ENCODE peak calls at places on chromosomes 2 and 18, in ten cellular contexts. Z is transverse colon; P is esophagus squamous epithelium; F is hypothalamus; C is WERI-Rb-1; L is head of caudate nucleus; X is choroid plexus epithelial cell; V is stimulated activated CD4-positive, alpha-beta T cell treated with anti-CD3 and anti-CD28 coated beads, Interleukin-4, amount 100 ng/mL, for 24 hours; S is CD4-positive, alpha-beta T cell; G is T-helper 1 cell. D is an unnamed sample.

GRCh38 chr18:54261894-54262293 is 7.4 kb upstream of the POLI start:
- DNase-seq in L (no peak), S (no peak), X (no peak), Z (peak), C (no peak), V (peak), F (no peak), G (no peak), P (no peak), D (no peak)

GRCh38 chr2:230226090-230226551 is 585 bp downstream of the SP140 start:
- DNase-seq in S (no peak), F (no peak), V (no peak), G (no peak), P (no peak), Z (no peak), C (no peak), X (no peak), L (no peak), D (no peak)

GRCh38 chr2:157990173-157990572 is 111.5 kb upstream of the UPP2 start:
- DNase-seq in Z (no peak), F (no peak), X (no peak), G (no peak), S (no peak), V (no peak), L (no peak), P (no peak), C (no peak), D (no peak)

GRCh38 chr2:104685591-104685990 is 168.3 kb upstream of the POU3F3 start:
- DNase-seq in L (peak), C (no peak), V (no peak), X (no peak), S (no peak), G (no peak), P (no peak), Z (no peak), F (no peak), D (no peak)

GRCh38 chr2:203908344-203909185 is 28.0 kb upstream of the ICOS start:
- DNase-seq in F (no peak), Z (peak), V (no peak), L (no peak), P (no peak), X (no peak), G (no peak), S (no peak), C (no peak), D (no peak)

GRCh38 chr18:23920054-23920453 is 94.5 kb upstream of the TTC39C start:
- DNase-seq in L (no peak), C (no peak), Z (no peak), G (no peak), P (no peak), V (no peak), X (peak), S (no peak), F (no peak), D (peak)

GRCh38 chr2:188922191-188922590 is 52.0 kb upstream of the COL3A1 start:
- DNase-seq in G (no peak), Z (no peak), V (no peak), S (no peak), L (no peak), P (no peak), C (no peak), X (no peak), F (no peak), D (no peak)

GRCh38 chr2:66775730-66776422 is 341.0 kb downstream of the MEIS1 start:
- DNase-seq in P (no peak), L (no peak), G (no peak), C (no peak), X (no peak), S (no peak), F (no peak), Z (no peak), V (no peak), D (no peak)

GRCh38 chr2:234426616-234427015 is 70.3 kb downstream of the ARL4C start:
- DNase-seq in F (no peak), Z (no peak), V (no peak), X (no peak), P (no peak), L (no peak), S (no peak), G (no peak), C (no peak), D (no peak)

GRCh38 chr2:70078384-70078783 is 8.9 kb upstream of the PCBP1 start:
- DNase-seq in G (no peak), P (no peak), X (no peak), F (no peak), Z (no peak), C (no peak), V (no peak), L (no peak), S (no peak), D (no peak)

GRCh38 chr2:134127496-134127895 is 126.4 kb upstream of the MGAT5 start:
- DNase-seq in P (no peak), S (no peak), F (no peak), Z (no peak), X (no peak), C (no peak), L (no peak), G (peak), V (peak), D (no peak)

GRCh38 chr18:25247725-25248124 is 104.2 kb downstream of the ZNF521 start:
- DNase-seq in G (no peak), X (no peak), V (no peak), C (no peak), L (no peak), Z (no peak), S (no peak), P (no peak), F (no peak), D (peak)

GRCh38 chr2:207869784-207870778 is 100.4 kb upstream of the FZD5 start:
- DNase-seq in P (no peak), L (no peak), Z (no peak), V (no peak), S (no peak), F (no peak), G (no peak), C (no peak), X (peak), D (peak)

GRCh38 chr2:63484481-63484880 is 103.8 kb downstream of the WDPCP start:
- DNase-seq in F (no peak), P (no peak), X (no peak), L (no peak), G (no peak), V (no peak), S (no peak), Z (no peak), C (no peak), D (no peak)

GRCh38 chr2:114010001-114010400 is 120.1 kb downstream of the ACTR3 start:
- DNase-seq in S (no peak), Z (no peak), P (no peak), C (no peak), X (no peak), G (no peak), L (no peak), V (no peak), F (no peak), D (peak)

GRCh38 chr18:76434452-76434851 is 60.6 kb downstream of the ZNF516 start:
- DNase-seq in F (no peak), Z (no peak), C (no peak), S (no peak), V (no peak), L (no peak), G (no peak), P (no peak), X (no peak), D (no peak)

GRCh38 chr2:49044680-49045079 is 109.6 kb downstream of the FSHR start:
- DNase-seq in L (no peak), P (no peak), X (peak), S (no peak), Z (no peak), V (no peak), F (no peak), C (peak), G (no peak), D (no peak)

GRCh38 chr2:102368461-102369109 is 13.0 kb downstream of the IL18R1 start:
- DNase-seq in S (no peak), Z (no peak), C (no peak), V (no peak), P (no peak), G (no peak), F (no peak), L (no peak), X (no peak), D (no peak)

GRCh38 chr2:235324324-235324723 is 169.5 kb upstream of the AGAP1 start:
- DNase-seq in L (no peak), G (no peak), C (no peak), Z (no peak), P (no peak), V (no peak), S (no peak), X (no peak), F (no peak), D (peak)

GRCh38 chr2:7233126-7233525 is 315.9 kb downstream of the RNF144A start:
- DNase-seq in V (no peak), P (no peak), X (no peak), Z (no peak), G (no peak), C (no peak), L (no peak), S (no peak), F (no peak), D (no peak)

GRCh38 chr2:55163258-55163657 is 68.8 kb downstream of the CLHC1 start:
- DNase-seq in L (no peak), G (no peak), Z (no peak), S (no peak), C (no peak), F (no peak), V (no peak), X (peak), P (no peak), D (peak)

GRCh38 chr2:205734436-205734835 is 52.1 kb downstream of the NRP2 start:
- DNase-seq in G (no peak), S (no peak), C (peak), F (no peak), V (no peak), Z (no peak), X (peak), P (no peak), L (no peak), D (peak)

GRCh38 chr2:19351499-19351898 is 6.9 kb downstream of the OSR1 start:
- DNase-seq in F (no peak), P (no peak), L (no peak), V (no peak), Z (no peak), X (no peak), G (no peak), C (no peak), S (no peak), D (no peak)

GRCh38 chr2:184611221-184612085 is 13.1 kb downstream of the ZNF804A start:
- DNase-seq in P (no peak), X (peak), V (no peak), F (no peak), G (no peak), C (no peak), L (no peak), S (no peak), Z (no peak), D (peak)

GRCh38 chr18:43587538-43588153 is 310.4 kb upstream of the SYT4 start:
- DNase-seq in F (no peak), Z (no peak), P (no peak), S (no peak), L (peak), X (peak), V (no peak), G (no peak), C (no peak), D (peak)

GRCh38 chr2:120675460-120676130 is 60.1 kb upstream of the GLI2 start:
- DNase-seq in V (peak), L (peak), G (peak), X (peak), F (peak), Z (peak), S (peak), P (no peak), C (no peak), D (peak)

GRCh38 chr2:228318218-228318617 is 136.7 kb upstream of the SPHKAP start:
- DNase-seq in P (no peak), Z (peak), S (no peak), L (no peak), F (no peak), C (peak), V (no peak), X (peak), G (no peak), D (no peak)

GRCh38 chr2:23588106-23588505 is 203.1 kb downstream of the KLHL29 start:
- DNase-seq in Z (no peak), V (no peak), X (no peak), F (no peak), G (no peak), S (no peak), L (no peak), P (no peak), C (no peak), D (no peak)

GRCh38 chr18:13268035-13268700 is 49.6 kb downstream of the LDLRAD4 start:
- DNase-seq in S (no peak), L (no peak), P (no peak), F (no peak), X (peak), G (no peak), C (no peak), Z (no peak), V (no peak), D (peak)

GRCh38 chr2:32894119-32894728 is 52.5 kb upstream of the LTBP1 start:
- DNase-seq in C (no peak), V (no peak), L (no peak), X (no peak), F (no peak), G (no peak), P (no peak), S (no peak), Z (no peak), D (no peak)

GRCh38 chr2:207437857-207438166 is 92.0 kb upstream of the CREB1 start:
- DNase-seq in P (no peak), G (no peak), Z (no peak), F (no peak), L (no peak), V (no peak), S (no peak), C (no peak), X (no peak), D (no peak)

GRCh38 chr2:130776550-130776949 is 21.2 kb downstream of the AMER3 start:
- DNase-seq in C (no peak), F (no peak), S (no peak), G (no peak), X (no peak), L (no peak), V (no peak), P (no peak), Z (no peak), D (no peak)

GRCh38 chr2:176428943-176429469 is 159.8 kb downstream of the MTX2 start:
- DNase-seq in X (no peak), L (no peak), F (no peak), V (no peak), C (no peak), P (no peak), G (no peak), S (no peak), Z (no peak), D (no peak)

GRCh38 chr2:223459328-223459939 is 142.7 kb downstream of the SCG2 start:
- DNase-seq in X (peak), C (no peak), P (no peak), F (no peak), L (no peak), S (no peak), G (no peak), V (no peak), Z (no peak), D (peak)

GRCh38 chr2:85861180-85861579 is 27.6 kb downstream of the ST3GAL5 start:
- DNase-seq in V (no peak), L (no peak), S (no peak), G (no peak), Z (no peak), F (no peak), X (peak), C (no peak), P (no peak), D (no peak)

GRCh38 chr2:85575739-85576138 is 1.6 kb upstream of the VAMP8 start:
- DNase-seq in V (no peak), X (no peak), Z (no peak), C (no peak), P (no peak), F (no peak), G (no peak), S (no peak), L (no peak), D (no peak)

GRCh38 chr18:36275561-36275960 is 22.0 kb upstream of the FHOD3 start:
- DNase-seq in P (no peak), F (no peak), Z (no peak), S (no peak), G (no peak), X (no peak), V (no peak), C (no peak), L (no peak), D (no peak)

GRCh38 chr2:171957061-171957460 is 34.8 kb downstream of the HAT1 start:
- DNase-seq in F (no peak), S (no peak), C (no peak), Z (no peak), X (no peak), L (no peak), P (no peak), V (no peak), G (no peak), D (no peak)

GRCh38 chr2:75853441-75853840 is 142.7 kb upstream of the GCFC2 start:
- DNase-seq in V (no peak), Z (no peak), G (no peak), X (peak), C (no peak), L (no peak), P (no peak), F (no peak), S (no peak), D (no peak)

GRCh38 chr2:60516383-60516811 is 37.1 kb downstream of the BCL11A start:
- DNase-seq in S (no peak), L (no peak), X (peak), Z (no peak), V (no peak), P (no peak), G (no peak), C (no peak), F (no peak), D (peak)